ENCODE peak calls at places on chromosomes 6 and 20, in five cellular contexts. A, L, V, P and T are unnamed samples.

GRCh38 chr6:37072526-37072925 is 67.1 kb downstream of the FGD2 start:
- DNase-seq in A (no peak), L (no peak), P (no peak), V (no peak), T (no peak)

GRCh38 chr6:7561153-7561964 is 19.9 kb downstream of the DSP start:
- DNase-seq in A (no peak), L (no peak), V (no peak), P (no peak), T (peak; percentile 85)

GRCh38 chr6:107720762-107721161 is 103.4 kb downstream of the SCML4 start:
- DNase-seq in A (no peak), L (no peak), P (no peak), V (no peak), T (no peak)

GRCh38 chr20:38032585-38033329 is 499 bp downstream of the TTI1 start:
- DNase-seq in A (peak; percentile 47), L (no peak), P (no peak), V (peak; percentile 72), T (no peak)

GRCh38 chr6:50653253-50653652 is 60.1 kb upstream of the TFAP2D start:
- DNase-seq in P (no peak), A (no peak), L (no peak), V (no peak), T (no peak)

GRCh38 chr6:72689107-72689954 is 67.5 kb downstream of the KCNQ5 start:
- DNase-seq in P (no peak), L (no peak), V (no peak), A (no peak), T (no peak)

GRCh38 chr6:37983720-37984501 is 164.4 kb downstream of the ZFAND3 start:
- DNase-seq in L (no peak), A (no peak), P (no peak), V (no peak), T (no peak)

GRCh38 chr20:9756660-9757059 is 82.2 kb downstream of the PAK5 start:
- DNase-seq in P (no peak), L (no peak), V (no peak), A (no peak), T (no peak)

GRCh38 chr6:6978731-6979130 is 129.0 kb upstream of the RREB1 start:
- DNase-seq in P (no peak), V (no peak), A (no peak), L (no peak), T (no peak)

GRCh38 chr6:5529733-5530132 is 268.4 kb downstream of the FARS2 start:
- DNase-seq in L (no peak), A (no peak), V (no peak), P (no peak), T (no peak)

GRCh38 chr20:36491901-36492617 is 49.3 kb upstream of the MYL9 start:
- DNase-seq in P (no peak), A (peak; percentile 8), L (no peak), V (peak; percentile 46), T (peak; percentile 37)

GRCh38 chr20:59933849-59934585 is 580 bp upstream of the SYCP2 start:
- DNase-seq in A (peak; percentile 64), V (peak; percentile 75), P (no peak), L (peak; percentile 82), T (peak; percentile 79)

GRCh38 chr6:139372326-139373153 is 1.9 kb downstream of the CITED2 start:
- DNase-seq in V (no peak), A (no peak), L (no peak), P (no peak), T (no peak)

GRCh38 chr6:141700836-141701235 is 431.9 kb upstream of the GJE1 start:
- DNase-seq in V (no peak), P (no peak), L (no peak), A (no peak), T (no peak)

GRCh38 chr6:157228421-157229218 is 94.7 kb downstream of the TMEM242 start:
- DNase-seq in A (no peak), V (no peak), L (no peak), P (no peak), T (no peak)

GRCh38 chr6:168616807-168617756 is 176.1 kb downstream of the SMOC2 start:
- DNase-seq in L (no peak), P (no peak), A (no peak), V (no peak), T (no peak)

GRCh38 chr6:117840541-117840983 is 66.5 kb upstream of the SLC35F1 start:
- DNase-seq in V (no peak), P (no peak), A (no peak), L (no peak), T (peak; percentile 39)

GRCh38 chr20:51661609-51662178 is 106.5 kb downstream of the ATP9A start:
- DNase-seq in V (peak; percentile 73), L (no peak), A (no peak), P (no peak), T (no peak)

GRCh38 chr6:1200706-1201105 is 111.2 kb upstream of the FOXQ1 start:
- DNase-seq in L (no peak), P (no peak), A (no peak), V (no peak), T (no peak)

GRCh38 chr6:137033828-137034227 is 10.9 kb downstream of the IL20RA start:
- DNase-seq in V (peak; percentile 74), L (no peak), A (no peak), P (no peak), T (no peak)

GRCh38 chr20:38052870-38053269 is 19.3 kb downstream of the RPRD1B start:
- DNase-seq in V (no peak), P (no peak), A (no peak), L (no peak), T (no peak)

GRCh38 chr6:109834595-109835437 is 143.3 kb upstream of the GPR6 start:
- DNase-seq in V (no peak), A (no peak), P (no peak), L (no peak), T (no peak)

GRCh38 chr6:70166088-70166958 is 136.6 kb downstream of the COL9A1 start:
- DNase-seq in A (no peak), V (peak; percentile 38), L (peak; percentile 32), P (no peak), T (peak; percentile 6)

GRCh38 chr6:18412073-18412472 is 24.9 kb downstream of the RNF144B start:
- DNase-seq in L (no peak), P (no peak), A (no peak), V (no peak), T (no peak)

GRCh38 chr6:44000164-44000842 is 126.9 kb downstream of the MRPL14 start:
- DNase-seq in L (peak; percentile 88), P (no peak), A (no peak), V (peak; percentile 70), T (no peak)

GRCh38 chr6:26743157-26743821 is 83.7 kb upstream of the ZNF322 start:
- DNase-seq in P (no peak), V (no peak), A (no peak), L (no peak), T (no peak)

GRCh38 chr6:159461998-159462397 is 231.0 kb downstream of the SOD2 start:
- DNase-seq in P (no peak), A (no peak), L (no peak), V (no peak), T (no peak)

GRCh38 chr20:1934162-1934561 is 39.0 kb downstream of the SIRPA start:
- DNase-seq in V (no peak), A (no peak), P (no peak), L (no peak), T (no peak)

GRCh38 chr6:1110935-1111334 is 201.0 kb upstream of the FOXQ1 start:
- DNase-seq in A (no peak), L (no peak), P (no peak), V (no peak), T (peak; percentile 48)